ENCODE peak calls at places on chromosomes 5 and 9, in six cellular contexts. One of them, this sample, is unnamed.

GRCh38 chr9:120186276-120186675 is 393.7 kb downstream of the CDK5RAP2 start:
- DNase-seq in nucleus accumbens: no peak
- DNase-seq in NCI-H524: no peak
- DNase-seq in T follicular helper cell: no peak
- DNase-seq in CD8-positive, alpha-beta T cell: no peak
- DNase-seq in ovary: no peak
- DNase-seq in this sample: no peak

GRCh38 chr9:107872457-107873192 is 383.1 kb upstream of the KLF4 start:
- DNase-seq in nucleus accumbens: no peak
- DNase-seq in NCI-H524: no peak
- DNase-seq in T follicular helper cell: no peak
- DNase-seq in CD8-positive, alpha-beta T cell: no peak
- DNase-seq in ovary: no peak
- DNase-seq in this sample: no peak

GRCh38 chr5:66209350-66209749 is 65.2 kb downstream of the SREK1 start:
- DNase-seq in nucleus accumbens: no peak
- DNase-seq in NCI-H524: no peak
- DNase-seq in T follicular helper cell: no peak
- DNase-seq in CD8-positive, alpha-beta T cell: no peak
- DNase-seq in ovary: no peak
- DNase-seq in this sample: no peak

GRCh38 chr9:32412440-32412839 is 28.0 kb downstream of the ACO1 start:
- DNase-seq in nucleus accumbens: no peak
- DNase-seq in NCI-H524: no peak
- DNase-seq in T follicular helper cell: no peak
- DNase-seq in CD8-positive, alpha-beta T cell: no peak
- DNase-seq in ovary: no peak
- DNase-seq in this sample: no peak

GRCh38 chr5:145825751-145826180 is 9.4 kb downstream of the PRELID2 start:
- DNase-seq in nucleus accumbens: no peak
- DNase-seq in NCI-H524: peak; percentile 13
- DNase-seq in T follicular helper cell: no peak
- DNase-seq in CD8-positive, alpha-beta T cell: no peak
- DNase-seq in ovary: no peak
- DNase-seq in this sample: no peak

GRCh38 chr9:16436545-16436944 is 433.9 kb downstream of the BNC2 start:
- DNase-seq in nucleus accumbens: no peak
- DNase-seq in NCI-H524: no peak
- DNase-seq in T follicular helper cell: no peak
- DNase-seq in CD8-positive, alpha-beta T cell: no peak
- DNase-seq in ovary: no peak
- DNase-seq in this sample: no peak

GRCh38 chr9:114382951-114383865 is 4.6 kb downstream of the AKNA start:
- DNase-seq in nucleus accumbens: no peak
- DNase-seq in NCI-H524: no peak
- DNase-seq in T follicular helper cell: peak; percentile 58
- DNase-seq in CD8-positive, alpha-beta T cell: peak; percentile 74
- DNase-seq in ovary: no peak
- DNase-seq in this sample: peak; percentile 61

GRCh38 chr9:69207503-69207902 is 33.4 kb downstream of the TJP2 start:
- DNase-seq in nucleus accumbens: no peak
- DNase-seq in NCI-H524: no peak
- DNase-seq in T follicular helper cell: no peak
- DNase-seq in CD8-positive, alpha-beta T cell: no peak
- DNase-seq in ovary: no peak
- DNase-seq in this sample: no peak

GRCh38 chr5:154756203-154756870 is 1.2 kb downstream of the LARP1 start:
- DNase-seq in nucleus accumbens: no peak
- DNase-seq in NCI-H524: no peak
- DNase-seq in T follicular helper cell: peak; percentile 12
- DNase-seq in CD8-positive, alpha-beta T cell: peak; percentile 39
- DNase-seq in ovary: peak; percentile 47
- DNase-seq in this sample: peak; percentile 33

GRCh38 chr5:59133801-59134261 is 551.0 kb downstream of the RAB3C start:
- DNase-seq in nucleus accumbens: no peak
- DNase-seq in NCI-H524: no peak
- DNase-seq in T follicular helper cell: no peak
- DNase-seq in CD8-positive, alpha-beta T cell: no peak
- DNase-seq in ovary: no peak
- DNase-seq in this sample: no peak

GRCh38 chr9:130111805-130112204 is 58.1 kb downstream of the GPR107 start:
- DNase-seq in nucleus accumbens: no peak
- DNase-seq in NCI-H524: no peak
- DNase-seq in T follicular helper cell: no peak
- DNase-seq in CD8-positive, alpha-beta T cell: no peak
- DNase-seq in ovary: no peak
- DNase-seq in this sample: no peak

GRCh38 chr5:141906972-141907371 is 16.7 kb upstream of the DELE1 start:
- DNase-seq in nucleus accumbens: no peak
- DNase-seq in NCI-H524: no peak
- DNase-seq in T follicular helper cell: no peak
- DNase-seq in CD8-positive, alpha-beta T cell: no peak
- DNase-seq in ovary: no peak
- DNase-seq in this sample: no peak

GRCh38 chr5:34053133-34053532 is 10.1 kb upstream of the C1QTNF3 start:
- DNase-seq in nucleus accumbens: no peak
- DNase-seq in NCI-H524: no peak
- DNase-seq in T follicular helper cell: no peak
- DNase-seq in CD8-positive, alpha-beta T cell: no peak
- DNase-seq in ovary: no peak
- DNase-seq in this sample: no peak

GRCh38 chr9:110755179-110755578 is 86.6 kb downstream of the MUSK start:
- DNase-seq in nucleus accumbens: no peak
- DNase-seq in NCI-H524: no peak
- DNase-seq in T follicular helper cell: no peak
- DNase-seq in CD8-positive, alpha-beta T cell: no peak
- DNase-seq in ovary: no peak
- DNase-seq in this sample: no peak

GRCh38 chr5:96687812-96688453 is 25.8 kb downstream of the CAST start:
- DNase-seq in nucleus accumbens: no peak
- DNase-seq in NCI-H524: peak; percentile 8
- DNase-seq in T follicular helper cell: no peak
- DNase-seq in CD8-positive, alpha-beta T cell: no peak
- DNase-seq in ovary: no peak
- DNase-seq in this sample: no peak

GRCh38 chr5:102481044-102481715 is 17.6 kb downstream of the SLCO6A1 start:
- DNase-seq in nucleus accumbens: no peak
- DNase-seq in NCI-H524: no peak
- DNase-seq in T follicular helper cell: no peak
- DNase-seq in CD8-positive, alpha-beta T cell: no peak
- DNase-seq in ovary: no peak
- DNase-seq in this sample: no peak

GRCh38 chr9:121634800-121635261 is 16.6 kb upstream of the DAB2IP start:
- DNase-seq in nucleus accumbens: no peak
- DNase-seq in NCI-H524: peak; percentile 9
- DNase-seq in T follicular helper cell: no peak
- DNase-seq in CD8-positive, alpha-beta T cell: no peak
- DNase-seq in ovary: peak; percentile 34
- DNase-seq in this sample: peak; percentile 54

GRCh38 chr9:101791938-101792337 is 53.5 kb upstream of the GRIN3A start:
- DNase-seq in nucleus accumbens: no peak
- DNase-seq in NCI-H524: peak; percentile 67
- DNase-seq in T follicular helper cell: no peak
- DNase-seq in CD8-positive, alpha-beta T cell: peak; percentile 4
- DNase-seq in ovary: no peak
- DNase-seq in this sample: no peak

This sample was measured in uterus.